ENCODE peak calls at places on chromosomes 12 and 14, in five cellular contexts. R is GM12878, F is upper lobe of left lung, S is HepG2, K is K562. G is an unnamed sample. For H3K4me1, the result is how much of the 10 kb centered on the place peaks cover.

GRCh38 chr12:19234991-19235876 is 105.7 kb downstream of the PLEKHA5 start:
- ATAC-seq in K (no peak), F (peak), R (no peak), S (peak), G (peak)

GRCh38 chr12:31702047-31702446 is 26.8 kb downstream of the AMN1 start:
- ATAC-seq in R (no peak), F (no peak), K (peak), S (no peak), G (no peak)

GRCh38 chr14:59330455-59330854 is 134.7 kb downstream of the GPR135 start:
- ATAC-seq in K (no peak), R (peak), F (no peak), S (no peak), G (no peak)

GRCh38 chr12:2183556-2184541 is 131.1 kb downstream of the CACNA1C start:
- ATAC-seq in K (no peak), R (no peak), S (peak), F (no peak), G (peak)

GRCh38 chr14:102768223-102769048 is 8.8 kb upstream of the TRAF3 start:
- ATAC-seq in R (peak), K (no peak), S (peak), F (peak), G (peak)

GRCh38 chr14:72318648-72319047 is 386.4 kb downstream of the RGS6 start:
- ATAC-seq in R (peak), S (no peak), K (no peak), F (no peak), G (no peak)

GRCh38 chr14:60777856-60778578 is 43.5 kb downstream of the MNAT1 start:
- ATAC-seq in R (no peak), K (no peak), S (no peak), F (peak), G (no peak)

GRCh38 chr12:112901271-112901670 is 5.5 kb upstream of the OAS1 start:
- ATAC-seq in F (no peak), K (no peak), R (no peak), S (no peak), G (no peak)

GRCh38 chr12:2877959-2878732 is 1.1 kb downstream of the RHNO1 start:
- ATAC-seq in R (peak), F (peak), K (peak), S (peak), G (no peak)

DNA sequence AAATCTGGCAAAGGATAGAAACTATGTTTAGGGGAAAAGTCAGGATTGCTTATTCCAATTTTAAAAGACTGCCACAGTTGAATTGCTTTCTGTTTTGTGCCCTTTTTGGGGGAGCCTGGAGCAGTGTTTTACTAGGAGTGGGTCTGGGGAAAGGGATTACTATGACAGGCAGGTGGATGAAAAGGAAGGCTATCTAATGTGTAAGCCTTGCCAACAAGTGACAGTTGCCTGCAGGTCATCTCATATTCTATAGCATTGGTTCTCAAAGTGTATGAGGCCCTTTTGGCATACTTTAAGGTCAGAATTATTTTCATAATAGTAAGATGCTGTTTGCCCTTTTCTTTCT is 4.1 kb downstream of the EID3 start:
- ATAC-seq in R (no peak), K (peak), S (no peak), F (no peak), G (no peak)
- H3K4me1 ChIP-seq in R (under half), K (under half), S (under half), F (under half), G (under half)

GRCh38 chr14:75069811-75070145 is 337 bp downstream of the ZC2HC1C start:
- ATAC-seq in K (peak), R (no peak), S (peak), F (no peak), G (no peak)
- TF ChIP-seq EP300 in K (no peak), R (no peak), S (no peak), F (no peak), G (no peak)

GRCh38 chr12:93134893-93135285 is 205.8 kb upstream of the EEA1 start:
- ATAC-seq in R (no peak), K (no peak), F (no peak), S (peak), G (no peak)
- H3K4me3 ChIP-seq in R (peak), K (no peak), F (no peak), S (peak), G (no peak)

GRCh38 chr14:76933515-76933914 is 95.0 kb downstream of the IRF2BPL start:
- ATAC-seq in R (no peak), K (no peak), F (no peak), S (no peak), G (no peak)

GRCh38 chr14:76929927-76930326 is 98.6 kb downstream of the IRF2BPL start:
- ATAC-seq in S (no peak), F (peak), R (peak), K (peak), G (peak)

GRCh38 chr14:76928301-76928700 is 100.2 kb downstream of the IRF2BPL start:
- ATAC-seq in F (no peak), R (no peak), K (no peak), S (no peak), G (no peak)

GRCh38 chr14:76931629-76932402 is 96.7 kb downstream of the IRF2BPL start:
- ATAC-seq in R (no peak), S (no peak), F (no peak), K (no peak), G (no peak)

DNA sequence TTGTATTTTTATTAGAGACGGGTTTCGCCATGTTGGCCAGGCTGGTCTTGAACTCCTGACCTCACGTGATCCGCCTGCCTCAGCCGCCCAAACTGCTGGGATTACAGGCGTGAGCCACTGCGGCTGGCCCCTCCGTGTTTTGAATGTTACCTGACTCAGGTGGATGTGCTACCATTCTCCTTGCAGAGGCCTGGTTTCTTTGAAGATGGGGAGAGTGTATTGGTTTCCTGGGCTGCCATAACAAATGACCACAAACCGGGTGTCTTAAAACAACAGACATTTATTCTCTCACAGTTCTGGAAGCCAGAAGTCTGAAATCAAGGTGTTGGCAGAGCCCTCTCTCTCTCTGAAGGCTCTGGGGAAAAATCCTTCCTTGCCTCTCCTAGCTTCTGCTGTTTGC is 98.0 kb downstream of the IRF2BPL start:
- ATAC-seq in K (no peak), S (no peak), R (no peak), F (no peak), G (no peak)
- H3K4me1 ChIP-seq in K (under half), S (under half), R (under half), F (under half), G (under half)

GRCh38 chr12:49367381-49368239 is at the start of gene SPATS2:
- ATAC-seq in R (peak), S (no peak), K (peak), F (peak), G (no peak)
- TF ChIP-seq EP300 in R (no peak), S (no peak), K (no peak), F (no peak), G (no peak)

DNA sequence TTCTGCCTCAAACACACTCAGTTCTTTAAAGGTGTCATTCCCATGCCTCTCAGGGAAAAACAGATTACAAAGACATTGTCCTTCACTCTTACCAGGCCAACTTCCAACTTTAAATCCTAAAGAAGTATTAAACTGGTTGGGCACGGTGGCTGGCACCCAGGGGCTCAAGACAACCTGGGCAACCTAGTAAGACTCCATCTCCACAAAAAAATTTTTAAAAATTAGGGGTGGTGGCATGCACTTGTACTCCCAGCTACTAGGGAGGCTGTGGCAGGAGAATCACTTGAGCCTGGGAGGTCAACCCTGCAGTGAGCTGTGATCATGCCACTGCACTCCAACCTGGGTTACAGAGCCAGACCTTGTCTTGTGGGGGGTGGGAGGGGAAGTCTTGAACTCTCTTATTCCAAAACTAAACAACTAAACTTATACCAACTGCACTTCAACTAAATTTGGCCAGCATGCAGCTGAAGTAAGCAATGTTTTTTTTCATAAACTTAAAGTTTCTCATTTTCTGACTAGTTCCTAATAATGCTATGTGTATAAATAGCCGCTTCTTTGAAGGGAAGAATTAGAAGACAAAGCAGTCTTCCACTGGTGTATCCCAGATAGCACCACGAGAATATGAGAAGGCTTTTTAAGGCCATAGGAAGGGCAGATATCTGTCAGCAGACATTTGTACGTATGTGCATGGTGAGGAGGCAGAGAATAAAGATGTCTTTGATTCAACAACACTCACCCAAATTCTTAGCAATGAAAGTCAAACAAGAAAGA is 2.4 kb downstream of the SLC11A2 start:
- ATAC-seq in K (no peak), F (no peak), R (no peak), S (no peak), G (no peak)
- H3K4me3 ChIP-seq in K (peak), F (no peak), R (peak), S (peak), G (peak)

GRCh38 chr14:33777651-33778050 is 173.2 kb downstream of the EGLN3 start:
- ATAC-seq in S (no peak), R (no peak), F (no peak), K (no peak), G (no peak)
- H3K4me1 ChIP-seq in S (under half), R (under half), F (under half), K (under half), G (under half)

GRCh38 chr12:55659486-55660385 is 23.0 kb downstream of the OR10P1 start:
- ATAC-seq in R (peak), F (peak), S (peak), K (peak), G (peak)
- TF ChIP-seq EP300 in R (no peak), F (no peak), S (no peak), K (no peak), G (peak)